ENCODE peak calls at places on chromosome 17, in six cellular contexts. L is GM12878, V is K562, N is GM12891, D is HepG2, K is H1. C is an unnamed sample.

GRCh38 chr17:3475155-3475808 is 515 bp upstream of the ASPA start:
- DNase-seq in K (no peak), N (no peak), V (no peak), D (no peak), L (no peak), C (no peak)

GRCh38 chr17:54404259-54404658 is 496.4 kb upstream of the TOM1L1 start:
- DNase-seq in L (no peak), K (no peak), D (no peak), V (no peak), N (no peak), C (no peak)

GRCh38 chr17:20206068-20206467 is 196.9 kb downstream of the SPECC1 start:
- DNase-seq in L (no peak), V (peak), D (no peak), N (no peak), K (no peak), C (no peak)

GRCh38 chr17:64771980-64772844 is 110.1 kb upstream of the SMURF2 start:
- DNase-seq in N (no peak), D (no peak), K (no peak), L (no peak), V (no peak), C (no peak)

GRCh38 chr17:68771867-68772515 is 170.8 kb upstream of the FAM20A start:
- DNase-seq in N (no peak), K (no peak), D (peak), V (peak), L (no peak), C (no peak)

GRCh38 chr17:28597606-28598383 is 1.0 kb downstream of the SPAG5 start:
- DNase-seq in K (no peak), D (peak), V (peak), N (no peak), L (no peak), C (no peak)

GRCh38 chr17:9244066-9245052 is 223.0 kb downstream of the NTN1 start:
- DNase-seq in K (no peak), D (no peak), L (no peak), V (no peak), N (no peak), C (no peak)

GRCh38 chr17:35103271-35103670 is 16.4 kb downstream of the RAD51D start:
- DNase-seq in L (no peak), D (no peak), N (no peak), V (no peak), K (no peak), C (no peak)

GRCh38 chr17:45414997-45415881 is 17.4 kb downstream of the ARHGAP27 start:
- DNase-seq in V (no peak), N (no peak), D (no peak), K (no peak), L (no peak), C (no peak)

GRCh38 chr17:29705352-29705751 is 82.6 kb upstream of the CORO6 start:
- DNase-seq in V (no peak), L (no peak), D (no peak), K (no peak), N (no peak), C (no peak)
- TF ChIP-seq TAF1 in V (no peak), L (no peak), D (no peak), K (no peak), N (no peak), C (no peak)

GRCh38 chr17:74466111-74466784 is at the start of gene CD300A:
- DNase-seq in V (no peak), L (no peak), K (no peak), D (no peak), N (no peak), C (no peak)
- TF ChIP-seq POLR2A in V (no peak), L (peak), K (no peak), D (no peak), N (no peak), C (peak)

DNA sequence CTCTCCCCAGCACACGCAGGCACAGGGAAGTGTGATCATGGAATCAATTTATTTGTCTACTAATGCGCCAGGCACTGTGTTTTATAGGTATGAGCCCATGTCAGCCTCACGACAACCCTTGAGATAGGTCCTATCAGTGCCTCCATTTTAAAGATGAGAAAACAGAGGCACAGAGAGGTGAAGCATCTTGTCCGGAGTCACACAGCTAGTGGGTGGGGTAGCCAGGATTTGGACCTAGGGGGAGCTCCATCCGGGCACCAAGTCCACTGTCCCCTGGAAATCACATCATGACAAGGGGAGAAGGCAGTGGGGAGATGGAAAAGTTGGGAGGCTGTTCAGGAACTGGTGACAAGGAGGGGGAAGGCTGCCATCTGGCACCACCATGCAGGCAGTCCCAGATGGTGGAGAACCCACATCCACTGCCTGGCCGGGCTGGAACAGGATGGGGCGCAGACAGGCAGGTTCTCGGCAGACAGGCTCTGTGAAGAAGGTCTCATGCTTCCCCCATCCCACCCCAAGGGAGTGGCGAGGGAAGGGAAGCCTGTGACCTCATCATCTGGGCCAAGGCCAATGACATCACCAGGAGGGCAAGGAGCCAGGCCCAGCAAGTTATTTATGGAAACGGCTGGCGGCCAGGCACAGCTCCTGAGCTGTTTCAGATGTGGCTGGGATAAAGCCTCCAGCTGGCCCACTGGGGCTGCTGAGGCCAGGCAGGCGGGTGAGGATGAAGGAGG is 126.0 kb upstream of the SDK2 start:
- DNase-seq in D (no peak), V (no peak), L (no peak), K (no peak), N (no peak), C (no peak)
- TF ChIP-seq POLR2AphosphoS5 in D (no peak), V (no peak), L (no peak), K (no peak), N (no peak), C (no peak)

GRCh38 chr17:48555183-48555615 is 10.3 kb upstream of the HOXB2 start:
- DNase-seq in K (no peak), N (no peak), V (peak), L (no peak), D (no peak), C (no peak)
- TF ChIP-seq TAF1 in K (no peak), N (no peak), V (peak), L (no peak), D (no peak), C (no peak)

GRCh38 chr17:4988168-4988567 is 693 bp upstream of the CAMTA2 start:
- DNase-seq in L (no peak), K (no peak), N (no peak), D (no peak), V (no peak), C (no peak)

GRCh38 chr17:4986403-4986802 is 1.1 kb downstream of the CAMTA2 start:
- DNase-seq in V (no peak), D (no peak), N (no peak), L (no peak), K (no peak), C (no peak)

GRCh38 chr17:4987767-4988083 is 250 bp upstream of the CAMTA2 start:
- DNase-seq in L (no peak), D (no peak), V (no peak), N (no peak), K (no peak), C (no peak)

DNA sequence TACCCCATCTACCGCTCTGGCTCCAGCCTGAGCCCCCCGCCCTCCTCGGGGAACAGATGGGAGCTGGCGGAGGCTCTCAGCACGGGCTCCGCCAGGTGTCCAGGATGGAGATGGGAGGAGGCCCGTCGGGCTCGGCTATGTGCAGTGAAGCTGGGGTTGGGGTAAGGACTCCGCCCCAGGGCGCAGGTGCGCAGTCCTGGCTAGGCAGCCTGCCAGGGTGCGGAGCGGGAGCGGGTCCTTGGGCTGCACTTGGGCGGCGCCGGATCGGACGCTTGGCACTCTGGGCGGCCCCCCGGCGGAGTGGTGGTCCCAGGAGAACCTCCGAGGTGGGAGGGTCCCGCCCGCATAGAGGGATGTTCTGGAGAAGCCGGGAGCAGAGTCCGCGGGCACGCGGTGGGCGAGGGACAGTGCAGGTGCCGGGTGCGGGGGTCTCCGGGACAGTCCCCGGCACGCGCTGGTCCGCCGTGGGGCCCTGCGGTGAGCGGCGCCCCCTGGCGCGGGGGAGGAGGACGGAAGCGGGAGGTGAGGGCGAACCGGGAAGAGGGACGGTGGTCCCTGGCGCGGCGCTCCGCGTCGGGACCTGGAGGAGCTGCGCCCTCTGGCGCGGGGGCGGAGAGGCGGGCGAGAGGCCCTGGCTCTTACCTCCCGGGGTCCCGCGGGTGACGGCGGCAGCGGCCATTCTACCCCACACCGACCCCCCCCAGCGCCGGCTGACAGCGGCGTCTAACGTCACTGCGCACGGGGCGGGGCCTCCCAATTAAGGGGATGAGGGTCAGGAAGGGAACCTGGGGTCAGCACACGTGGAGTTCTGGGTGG is at the start of gene CAMTA2:
- DNase-seq in K (no peak), D (peak), N (peak), L (no peak), V (peak), C (peak)
- TF ChIP-seq POLR2A in K (no peak), D (peak), N (peak), L (peak), V (peak), C (peak)

DNA sequence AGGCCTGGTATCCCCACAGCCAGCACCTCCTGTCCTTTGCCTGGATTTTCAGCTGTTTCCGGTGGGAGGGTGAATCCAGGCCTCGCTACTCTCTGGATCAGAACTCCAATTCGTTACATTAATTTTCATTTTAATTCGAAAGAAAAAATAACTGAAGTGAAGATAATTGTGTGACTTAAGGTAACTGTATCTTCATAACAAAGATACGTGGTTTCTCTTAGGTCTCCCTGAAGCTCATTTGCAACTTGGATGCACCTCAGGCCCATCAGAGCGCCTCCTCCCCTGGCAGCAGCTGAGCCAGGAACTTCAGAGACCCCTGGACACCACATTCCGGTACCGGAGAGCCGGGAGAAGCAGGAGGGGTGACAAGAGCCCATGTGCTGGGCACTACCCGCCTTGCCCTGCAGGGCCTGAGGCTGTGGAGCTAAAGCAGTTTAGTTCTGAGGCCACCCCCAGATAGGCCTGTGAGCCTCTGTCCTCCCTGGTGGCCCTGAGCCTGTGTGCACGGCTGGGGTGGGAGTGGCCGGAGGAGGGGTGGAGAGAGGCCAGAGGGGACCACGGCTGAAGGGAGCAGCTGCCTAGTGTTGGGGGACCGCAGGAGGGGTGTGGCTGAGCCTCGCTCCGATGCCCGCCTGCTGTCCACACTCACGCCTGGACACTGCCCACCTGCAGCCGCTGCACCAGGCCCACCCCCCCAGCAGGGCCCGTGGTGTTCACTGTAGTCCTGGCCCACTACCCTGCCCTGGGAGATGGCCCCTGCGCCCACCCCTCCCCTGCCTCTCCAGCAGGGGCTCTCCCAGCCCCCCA is 11.4 kb upstream of the DUS1L start:
- DNase-seq in L (no peak), D (peak), K (no peak), V (no peak), N (no peak), C (no peak)
- TF ChIP-seq POLR2AphosphoS5 in L (peak), D (peak), K (no peak), V (peak), N (no peak), C (peak)

C was measured in GM12892.